ENCODE peak calls at places on chromosome 4, in ten cellular contexts. X is transverse colon, R is colonic mucosa, D is A549, C is GM23338, Q is fibroblast of lung, M is OCI-LY7, V is DND-41, J is tibial artery, T is RWPE2. Y is an unnamed sample.

GRCh38 chr4:86098691-86099090 is 261.2 kb downstream of the MAPK10 start:
- DNase-seq in X (no peak), R (no peak), D (no peak), C (no peak), Q (no peak), M (no peak), V (no peak), J (no peak), T (no peak), Y (no peak)

GRCh38 chr4:7771056-7771455 is 168.6 kb downstream of the AFAP1 start:
- DNase-seq in X (no peak), R (no peak), D (no peak), C (no peak), Q (no peak), M (no peak), V (no peak), J (no peak), T (peak), Y (no peak)

GRCh38 chr4:112315446-112315845 is 18.3 kb downstream of the ALPK1 start:
- DNase-seq in X (no peak), R (no peak), D (no peak), C (no peak), Q (no peak), M (no peak), V (no peak), J (no peak), T (no peak), Y (no peak)

GRCh38 chr4:132065940-132066495 is 1083.1 kb upstream of the PCDH10 start:
- DNase-seq in X (no peak), R (no peak), D (no peak), C (no peak), Q (peak), M (no peak), V (no peak), J (no peak), T (no peak), Y (no peak)

GRCh38 chr4:115272185-115272584 is 158.8 kb upstream of the NDST4 start:
- DNase-seq in X (no peak), R (no peak), D (no peak), C (no peak), Q (no peak), M (no peak), V (no peak), J (no peak), T (no peak), Y (no peak)

GRCh38 chr4:8516061-8516573 is 64.1 kb upstream of the GPR78 start:
- DNase-seq in X (no peak), R (no peak), D (no peak), C (no peak), Q (no peak), M (no peak), V (no peak), J (no peak), T (peak), Y (no peak)

GRCh38 chr4:148800943-148801342 is 358.7 kb upstream of the NR3C2 start:
- DNase-seq in X (no peak), R (no peak), D (no peak), C (no peak), Q (no peak), M (no peak), V (no peak), J (no peak), T (no peak), Y (no peak)

GRCh38 chr4:159946983-159947645 is 844.2 kb downstream of the RAPGEF2 start:
- DNase-seq in X (no peak), R (no peak), D (peak), C (peak), Q (peak), M (peak), V (no peak), J (no peak), T (no peak), Y (no peak)

GRCh38 chr4:54961357-54961975 is 163.9 kb downstream of the KDR start:
- DNase-seq in X (no peak), R (no peak), D (peak), C (peak), Q (peak), M (peak), V (no peak), J (no peak), T (no peak), Y (no peak)
- TF ChIP-seq CTCF in X (no peak), R (peak), D (peak), C (peak), Q (peak), M (peak), V (peak), J (peak), T (peak), Y (peak)

DNA sequence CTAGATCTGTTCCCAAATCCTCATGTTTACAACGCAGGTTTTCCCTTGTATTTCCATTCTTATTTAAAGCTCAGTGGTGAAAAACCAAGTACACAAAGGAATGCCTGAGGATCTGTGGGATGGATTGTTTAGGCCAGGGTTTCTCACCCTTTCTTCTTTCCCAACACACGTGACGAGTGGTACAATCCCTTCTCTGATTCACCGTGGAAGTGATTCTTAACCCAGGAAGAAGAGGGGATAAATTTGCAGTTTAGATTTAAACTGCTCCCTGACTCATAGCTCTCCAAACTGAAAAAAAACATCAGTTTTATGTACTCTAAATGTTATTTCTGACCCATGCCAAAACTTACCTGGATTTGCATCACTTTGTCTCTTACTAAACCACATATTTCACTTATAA is 17.0 kb downstream of the PAQR3 start:
- DNase-seq in X (no peak), R (no peak), D (no peak), C (no peak), Q (peak), M (no peak), V (no peak), J (no peak), T (no peak), Y (no peak)
- H3K27ac ChIP-seq in X (no peak), R (no peak), D (no peak), C (no peak), Q (no peak), M (no peak), V (no peak), J (no peak), T (no peak), Y (no peak)

GRCh38 chr4:123832173-123833026 is 435.8 kb downstream of the SPRY1 start:
- DNase-seq in X (peak), R (no peak), D (no peak), C (no peak), Q (peak), M (no peak), V (no peak), J (peak), T (peak), Y (no peak)
- H3K4me3 ChIP-seq in X (no peak), R (no peak), D (no peak), C (no peak), Q (no peak), M (no peak), V (no peak), J (no peak), T (no peak), Y (no peak)

GRCh38 chr4:52106142-52106541 is 55.0 kb downstream of the SPATA18 start:
- DNase-seq in X (no peak), R (no peak), D (no peak), C (no peak), Q (no peak), M (no peak), V (no peak), J (no peak), T (no peak), Y (no peak)

GRCh38 chr4:52106701-52107100 is 55.6 kb downstream of the SPATA18 start:
- DNase-seq in X (no peak), R (no peak), D (no peak), C (peak), Q (peak), M (no peak), V (no peak), J (peak), T (no peak), Y (no peak)

GRCh38 chr4:52110171-52110570 is 59.1 kb downstream of the SPATA18 start:
- DNase-seq in X (no peak), R (no peak), D (no peak), C (no peak), Q (no peak), M (no peak), V (no peak), J (no peak), T (no peak), Y (no peak)

GRCh38 chr4:52107336-52107735 is 56.2 kb downstream of the SPATA18 start:
- DNase-seq in X (no peak), R (no peak), D (no peak), C (no peak), Q (no peak), M (no peak), V (no peak), J (no peak), T (no peak), Y (no peak)

DNA sequence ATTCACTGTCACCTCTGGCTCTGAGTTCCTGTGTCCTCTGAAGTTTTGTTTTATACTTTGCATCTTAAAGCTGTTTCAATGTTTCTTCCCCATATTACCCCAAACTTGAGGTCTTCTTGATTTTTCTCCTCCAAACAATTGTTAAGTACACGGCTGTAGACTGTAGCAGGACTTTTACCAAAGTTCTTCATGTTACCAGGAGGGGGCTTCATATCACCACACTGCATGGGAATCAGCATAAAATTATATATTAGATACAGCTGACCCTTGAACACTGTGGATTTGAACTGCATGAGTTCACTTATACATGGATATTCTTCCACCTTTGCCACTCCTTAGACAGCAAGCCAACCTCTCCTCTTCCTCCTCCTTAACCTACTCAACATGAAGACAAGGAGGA is 56.6 kb downstream of the SPATA18 start:
- DNase-seq in X (no peak), R (no peak), D (no peak), C (peak), Q (no peak), M (peak), V (no peak), J (no peak), T (no peak), Y (no peak)
- TF ChIP-seq CTCF in X (no peak), R (no peak), D (no peak), C (peak), Q (peak), M (peak), V (peak), J (no peak), T (no peak), Y (no peak)

GRCh38 chr4:53562409-53562808 is 28.9 kb downstream of the LNX1 start:
- DNase-seq in X (no peak), R (no peak), D (no peak), C (no peak), Q (no peak), M (no peak), V (no peak), J (no peak), T (no peak), Y (no peak)

GRCh38 chr4:53557601-53558000 is 33.7 kb downstream of the LNX1 start:
- DNase-seq in X (no peak), R (no peak), D (no peak), C (no peak), Q (no peak), M (no peak), V (no peak), J (no peak), T (no peak), Y (no peak)

GRCh38 chr4:53555111-53555510 is 36.2 kb downstream of the LNX1 start:
- DNase-seq in X (no peak), R (no peak), D (no peak), C (no peak), Q (no peak), M (no peak), V (no peak), J (no peak), T (no peak), Y (no peak)

GRCh38 chr4:53558981-53559620 is 32.2 kb downstream of the LNX1 start:
- DNase-seq in X (no peak), R (no peak), D (no peak), C (no peak), Q (no peak), M (no peak), V (no peak), J (no peak), T (no peak), Y (no peak)

GRCh38 chr4:53558061-53558801 is 33.1 kb downstream of the LNX1 start:
- DNase-seq in X (no peak), R (no peak), D (no peak), C (peak), Q (no peak), M (no peak), V (no peak), J (no peak), T (no peak), Y (peak)
- H3K27ac ChIP-seq in X (no peak), R (no peak), D (no peak), C (no peak), Q (no peak), M (no peak), V (no peak), J (no peak), T (peak), Y (no peak)

DNA sequence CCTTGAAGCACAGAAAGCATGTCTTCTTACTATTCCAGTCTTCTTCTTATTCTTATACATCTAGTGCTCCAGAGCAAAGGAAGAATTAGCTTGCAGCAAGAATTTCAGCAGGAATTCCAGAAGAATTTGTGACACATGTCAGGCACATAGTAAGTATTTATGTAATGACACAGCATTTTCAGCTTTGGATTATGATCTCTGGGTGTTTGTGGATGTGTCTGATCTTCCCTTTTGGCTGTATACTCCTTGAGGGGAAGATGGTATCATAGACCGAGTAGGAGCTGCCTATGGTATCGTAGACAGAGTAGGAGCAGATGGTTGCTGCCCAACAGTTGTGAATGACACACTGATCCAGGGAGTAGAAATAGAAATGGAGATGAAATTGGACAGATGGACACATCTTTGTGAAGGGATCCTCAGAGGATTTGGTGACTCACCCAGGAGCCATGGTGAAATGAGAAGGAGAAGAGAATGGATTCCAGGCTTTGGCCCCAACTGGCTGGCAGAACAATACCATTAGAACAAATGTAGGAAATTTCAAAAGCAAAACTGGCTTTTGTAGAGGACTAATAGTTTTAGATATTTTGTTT is 75.7 kb downstream of the COQ2 start:
- DNase-seq in X (no peak), R (peak), D (peak), C (no peak), Q (no peak), M (no peak), V (no peak), J (no peak), T (no peak), Y (peak)
- H3K4me3 ChIP-seq in X (no peak), R (no peak), D (no peak), C (no peak), Q (no peak), M (no peak), V (no peak), J (no peak), T (no peak), Y (no peak)

GRCh38 chr4:1512738-1513660 is 106.8 kb upstream of the NKX1-1 start:
- DNase-seq in X (peak), R (peak), D (peak), C (peak), Q (no peak), M (no peak), V (no peak), J (no peak), T (no peak), Y (peak)
- TF ChIP-seq CTCF in X (peak), R (peak), D (peak), C (peak), Q (peak), M (no peak), V (no peak), J (peak), T (peak), Y (peak)